ENCODE peak calls at places on chromosomes 16 and 17, in four cellular contexts. C is A549, D is SK-N-SH, H is HepG2. X is an unnamed sample.

GRCh38 chr16:87161822-87162676 is 155.1 kb downstream of the C16orf95 start:
- DNase-seq in D (no peak), C (no peak), H (no peak), X (no peak)

GRCh38 chr16:85605912-85606841 is 6.9 kb upstream of the GSE1 start:
- DNase-seq in C (no peak), H (no peak), D (no peak), X (no peak)

GRCh38 chr17:66713533-66714042 is 121.3 kb upstream of the CACNG5 start:
- DNase-seq in C (peak; percentile 41), H (no peak), D (no peak), X (peak; percentile 85)

GRCh38 chr17:73352261-73352660 is 40.5 kb upstream of the CDC42EP4 start:
- DNase-seq in H (no peak), D (no peak), C (no peak), X (no peak)

GRCh38 chr17:4472281-4472680 is 26.4 kb upstream of the SPNS2 start:
- DNase-seq in D (no peak), H (no peak), C (no peak), X (no peak)

GRCh38 chr17:45092932-45093430 is 31.9 kb downstream of the NMT1 start:
- DNase-seq in D (no peak), H (peak; percentile 82), C (peak; percentile 94), X (no peak)

GRCh38 chr17:55264640-55265298 is at the start of gene HLF:
- DNase-seq in H (peak; percentile 76), C (peak; percentile 86), D (peak; percentile 100), X (no peak)

GRCh38 chr17:39754958-39755549 is 17.3 kb downstream of the GRB7 start:
- DNase-seq in C (no peak), H (no peak), D (no peak), X (no peak)

GRCh38 chr17:13576661-13577526 is 24.8 kb downstream of the HS3ST3A1 start:
- DNase-seq in H (no peak), D (no peak), C (peak; percentile 20), X (no peak)

GRCh38 chr17:69717819-69718218 is 303.3 kb downstream of the MAP2K6 start:
- DNase-seq in D (no peak), C (no peak), H (no peak), X (no peak)

GRCh38 chr16:30561212-30561816 is 3.1 kb upstream of the ZNF764 start:
- DNase-seq in D (no peak), H (no peak), C (no peak), X (no peak)

GRCh38 chr17:39208893-39209292 is 8.8 kb downstream of the RPL19 start:
- DNase-seq in D (no peak), H (no peak), C (peak; percentile 54), X (no peak)

GRCh38 chr16:75648265-75649076 is 898 bp downstream of the TERF2IP start:
- DNase-seq in H (peak; percentile 63), C (peak; percentile 77), D (peak; percentile 85), X (no peak)

GRCh38 chr16:74230126-74230525 is 66.5 kb upstream of the PSMD7 start:
- DNase-seq in C (no peak), H (no peak), D (no peak), X (no peak)

GRCh38 chr16:74225278-74225677 is 71.3 kb upstream of the PSMD7 start:
- DNase-seq in C (no peak), H (no peak), D (no peak), X (no peak)

GRCh38 chr16:74224828-74225227 is 71.8 kb upstream of the PSMD7 start:
- DNase-seq in C (no peak), D (no peak), H (no peak), X (no peak)

DNA sequence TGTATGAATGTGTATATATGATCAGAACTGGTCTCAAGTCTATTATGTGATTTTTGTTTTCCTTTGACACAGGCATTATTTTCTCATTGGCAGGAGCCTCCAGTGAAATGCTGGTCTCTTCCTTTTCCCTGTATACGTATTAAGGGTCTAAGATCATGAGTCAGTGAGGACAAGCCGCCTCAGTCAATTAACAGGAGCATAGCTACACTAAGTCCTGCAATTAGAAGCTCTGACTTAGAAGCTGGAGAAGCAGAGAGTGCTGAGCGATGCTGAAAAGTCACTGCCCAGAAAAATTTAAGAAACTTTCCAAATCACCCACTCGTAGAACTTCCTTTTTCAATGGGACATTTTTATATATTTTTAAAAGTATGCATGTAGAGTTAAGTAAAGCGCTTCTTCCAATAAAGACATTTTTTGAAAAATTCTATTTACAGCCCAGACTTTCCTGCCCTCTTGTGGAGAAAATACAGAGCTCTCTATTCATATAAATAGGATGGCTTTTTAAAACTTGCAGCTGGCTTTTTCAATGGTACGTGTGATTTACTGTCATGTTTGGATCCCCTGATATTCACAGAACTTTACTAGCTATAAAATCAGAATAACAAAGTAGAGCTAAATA is 70.1 kb upstream of the PSMD7 start:
- DNase-seq in C (peak; percentile 10), D (peak; percentile 37), H (no peak), X (no peak)
- TF ChIP-seq PBX3 in C (no peak), D (no peak), H (no peak), X (no peak)

GRCh38 chr16:29030086-29030840 is 45.4 kb downstream of the LAT start:
- DNase-seq in C (no peak), H (no peak), D (no peak), X (no peak)

GRCh38 chr16:29025218-29025617 is 40.4 kb downstream of the LAT start:
- DNase-seq in H (no peak), D (no peak), C (no peak), X (no peak)

GRCh38 chr16:29028457-29029167 is 43.8 kb downstream of the LAT start:
- DNase-seq in H (no peak), C (no peak), D (no peak), X (no peak)

GRCh38 chr16:29025735-29026134 is 40.9 kb downstream of the LAT start:
- DNase-seq in C (no peak), D (no peak), H (no peak), X (no peak)

DNA sequence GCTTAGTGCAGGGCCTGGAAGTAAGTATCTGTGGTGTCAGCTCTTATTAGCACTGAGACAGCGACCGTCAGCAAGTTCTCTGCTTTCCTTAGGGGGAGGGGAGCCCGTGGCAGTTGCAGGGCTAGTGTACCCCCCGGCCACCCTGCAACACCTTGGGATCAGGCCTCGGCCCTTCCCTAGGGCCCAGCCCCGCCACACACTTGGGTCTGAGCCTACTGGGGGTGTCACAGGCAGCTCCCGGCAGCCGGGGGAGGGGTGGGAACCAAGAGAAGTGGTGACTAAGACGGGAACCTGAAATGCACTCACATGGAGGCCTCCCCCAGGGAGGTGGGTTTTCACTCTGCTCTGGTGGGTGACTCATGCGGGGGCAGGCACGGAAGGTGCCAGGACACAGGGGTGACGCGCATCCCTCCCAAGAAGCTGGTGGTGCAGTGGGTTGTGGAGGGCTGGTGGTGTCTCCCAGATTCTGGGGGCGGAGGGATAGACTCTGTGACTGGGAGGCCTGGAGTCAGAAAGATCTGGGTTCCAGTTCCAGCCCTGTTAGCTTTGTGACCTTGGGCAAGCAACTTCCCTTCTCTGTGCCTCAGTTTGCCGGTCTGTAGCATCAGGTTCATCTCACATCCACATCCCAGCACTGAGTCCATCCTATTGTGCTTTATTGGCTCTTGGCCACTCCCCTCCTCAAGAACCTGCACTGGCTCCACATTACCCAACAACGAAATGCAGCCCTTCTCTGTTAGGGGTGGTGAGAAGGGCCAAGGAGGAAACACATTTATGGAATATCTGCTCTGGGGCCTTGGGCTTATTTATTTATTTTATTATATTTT is 44.5 kb downstream of the LAT start:
- DNase-seq in D (no peak), H (no peak), C (peak; percentile 81), X (no peak)
- TF ChIP-seq PBX3 in D (peak; percentile 48), H (no peak), C (no peak), X (no peak)

GRCh38 chr17:75983501-75984181 is 4.6 kb downstream of the TEN1 start:
- DNase-seq in C (no peak), D (no peak), H (no peak), X (no peak)
- TF ChIP-seq PBX3 in C (no peak), D (no peak), H (no peak), X (no peak)

GRCh38 chr16:72162105-72162680 is 9.8 kb downstream of the PMFBP1 start:
- DNase-seq in C (no peak), H (no peak), D (no peak), X (no peak)
- TF ChIP-seq PBX3 in C (no peak), H (no peak), D (no peak), X (no peak)